ENCODE peak calls at places on chromosomes 3 and 15, in nine cellular contexts. Y is NB4, E is choroid plexus epithelial cell, S is endothelial cell, Z is RWPE1, D is chondrocyte, T is GM10248, Q is left ventricle myocardium inferior, L is A549. G is an unnamed sample.

GRCh38 chr3:53808496-53808895 is 37.7 kb downstream of the CHDH start:
- DNase-seq in Y (no peak), D (peak), E (no peak), L (no peak), T (no peak), Z (no peak), S (no peak), Q (no peak), G (no peak)

GRCh38 chr3:134937256-134938023 is 142.4 kb downstream of the EPHB1 start:
- DNase-seq in D (no peak), Q (no peak), T (no peak), Y (no peak), Z (no peak), L (no peak), E (no peak), S (no peak), G (no peak)

GRCh38 chr3:95217661-95218060 is 1154.8 kb downstream of the NSUN3 start:
- DNase-seq in D (no peak), S (no peak), Z (no peak), T (no peak), Q (no peak), Y (no peak), E (no peak), L (no peak), G (no peak)

GRCh38 chr15:48644827-48645557 is 517 bp downstream of the FBN1 start:
- DNase-seq in D (peak), T (peak), Q (peak), E (peak), S (peak), L (peak), Z (peak), Y (no peak), G (peak)

GRCh38 chr3:190427108-190427507 is 22.6 kb downstream of the TMEM207 start:
- DNase-seq in L (no peak), Q (no peak), Y (no peak), E (no peak), D (no peak), T (no peak), S (no peak), Z (no peak), G (no peak)

GRCh38 chr15:90037961-90038633 is 37.0 kb downstream of the ZNF710 start:
- DNase-seq in Y (peak), E (peak), T (peak), L (no peak), Z (no peak), Q (no peak), D (peak), S (no peak), G (peak)

GRCh38 chr3:42292009-42292408 is 26.0 kb upstream of the CCK start:
- DNase-seq in L (no peak), E (no peak), Z (no peak), D (no peak), Q (no peak), T (no peak), Y (no peak), S (no peak), G (no peak)

GRCh38 chr3:30340500-30340899 is 265.9 kb upstream of the TGFBR2 start:
- DNase-seq in D (no peak), T (no peak), Y (no peak), S (no peak), L (no peak), Q (no peak), Z (no peak), E (no peak), G (no peak)

GRCh38 chr15:74958908-74959642 is 2.5 kb upstream of the RPP25 start:
- DNase-seq in E (no peak), L (no peak), Y (no peak), Z (no peak), D (no peak), T (no peak), S (no peak), Q (no peak), G (no peak)

GRCh38 chr3:197022405-197023231 is 7.0 kb downstream of the MELTF start:
- DNase-seq in Y (no peak), L (no peak), T (peak), S (no peak), E (no peak), Z (no peak), D (no peak), Q (no peak), G (peak)

GRCh38 chr3:192259661-192260060 is 467.7 kb downstream of the FGF12 start:
- DNase-seq in T (no peak), Y (no peak), S (no peak), D (no peak), Q (no peak), E (no peak), L (no peak), Z (no peak), G (no peak)

GRCh38 chr3:150721285-150722130 is 17.8 kb upstream of the ERICH6 start:
- DNase-seq in Q (no peak), L (peak), T (peak), S (no peak), E (peak), Y (peak), D (no peak), Z (peak), G (peak)

GRCh38 chr3:81544385-81544784 is 217.1 kb downstream of the GBE1 start:
- DNase-seq in L (no peak), S (no peak), Z (no peak), T (no peak), Y (no peak), Q (no peak), E (no peak), D (no peak), G (peak)

GRCh38 chr3:42067324-42067723 is 23.8 kb upstream of the TRAK1 start:
- DNase-seq in Z (no peak), T (peak), Q (no peak), L (no peak), E (peak), Y (no peak), S (no peak), D (no peak), G (peak)

GRCh38 chr3:43080726-43081568 is 24.9 kb downstream of the POMGNT2 start:
- DNase-seq in Z (no peak), E (no peak), D (peak), Y (no peak), L (no peak), T (no peak), Q (no peak), S (no peak), G (no peak)

GRCh38 chr3:7506606-7507180 is 645.8 kb downstream of the GRM7 start:
- DNase-seq in D (no peak), S (no peak), E (no peak), T (no peak), Z (no peak), Q (no peak), Y (no peak), L (no peak), G (no peak)

GRCh38 chr3:7924228-7924627 is 577.4 kb upstream of the LMCD1 start:
- DNase-seq in Z (no peak), E (no peak), Q (no peak), D (no peak), S (no peak), T (no peak), Y (no peak), L (no peak), G (no peak)

GRCh38 chr15:85742186-85742751 is 52.5 kb downstream of the KLHL25 start:
- DNase-seq in L (no peak), Q (no peak), S (no peak), E (peak), D (no peak), Z (no peak), Y (peak), T (no peak), G (no peak)

GRCh38 chr15:74320358-74321247 is 46.8 kb downstream of the CYP11A1 start:
- DNase-seq in Y (peak), L (peak), D (no peak), T (peak), S (peak), Q (peak), E (peak), Z (peak), G (peak)

GRCh38 chr15:58355352-58355964 is 76.3 kb upstream of the LIPC start:
- DNase-seq in E (no peak), D (no peak), Y (no peak), T (no peak), Z (no peak), Q (no peak), S (no peak), L (no peak), G (peak)

GRCh38 chr3:184229424-184230080 is at the start of gene VWA5B2:
- DNase-seq in L (peak), E (peak), Q (peak), T (peak), S (peak), Z (peak), Y (peak), D (no peak), G (peak)
- TF ChIP-seq CTCF in L (no peak), E (no peak), Q (peak), T (no peak), S (peak), Z (peak), Y (no peak), D (peak), G (peak)

GRCh38 chr15:56281145-56281544 is 37.5 kb upstream of the RFX7 start:
- DNase-seq in Z (no peak), L (no peak), Q (no peak), Y (no peak), T (no peak), E (no peak), D (no peak), S (no peak), G (no peak)

GRCh38 chr15:56291741-56292140 is 48.1 kb upstream of the RFX7 start:
- DNase-seq in Y (no peak), E (no peak), T (no peak), Z (no peak), D (no peak), L (no peak), Q (no peak), S (no peak), G (no peak)

GRCh38 chr15:56286213-56286612 is 42.5 kb upstream of the RFX7 start:
- DNase-seq in Z (no peak), Y (peak), L (no peak), Q (no peak), D (no peak), T (no peak), E (no peak), S (no peak), G (no peak)
- TF ChIP-seq CTCF in Z (no peak), Y (peak), L (peak), Q (no peak), D (no peak), T (no peak), E (peak), S (peak), G (peak)

GRCh38 chr3:108891833-108892232 is 61.8 kb downstream of the GUCA1C start:
- DNase-seq in S (no peak), E (no peak), D (no peak), Q (no peak), T (no peak), Y (no peak), L (no peak), Z (no peak), G (no peak)
- TF ChIP-seq CTCF in S (no peak), E (no peak), D (no peak), Q (no peak), T (no peak), Y (no peak), L (no peak), Z (no peak), G (no peak)

DNA sequence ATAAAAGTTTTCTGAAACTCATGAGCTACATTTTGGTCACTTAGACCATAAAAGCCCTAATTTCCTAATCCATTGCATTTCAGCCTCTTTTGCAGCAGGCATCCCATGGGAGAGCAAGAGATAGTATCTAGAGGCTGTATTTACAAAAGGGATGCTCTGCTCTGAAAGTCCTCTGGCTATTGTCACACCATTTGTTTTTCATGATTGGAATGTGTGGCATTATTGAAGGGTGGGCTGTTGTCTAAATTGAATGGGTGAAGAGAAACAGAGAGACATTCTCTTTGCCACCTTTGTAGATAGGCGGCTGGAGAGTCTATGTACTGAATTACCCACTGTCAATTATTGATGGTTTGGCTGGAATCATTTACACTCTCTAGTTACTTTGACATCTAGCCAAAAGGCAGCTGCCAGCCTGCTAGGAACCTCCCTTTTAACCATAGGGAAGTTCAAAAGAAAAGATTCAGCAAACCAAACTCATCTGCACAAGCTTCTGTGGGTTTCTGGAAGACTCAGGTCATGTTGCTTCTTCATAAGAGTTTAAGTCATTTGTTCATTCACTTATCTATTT is 89.8 kb upstream of the RARB start:
- DNase-seq in L (no peak), T (no peak), E (no peak), Z (no peak), Y (no peak), Q (no peak), S (no peak), D (no peak), G (no peak)
- TF ChIP-seq CTCF in L (no peak), T (no peak), E (no peak), Z (no peak), Y (no peak), Q (no peak), S (no peak), D (no peak), G (no peak)

GRCh38 chr3:153669527-153669926 is 451.7 kb upstream of the ARHGEF26 start:
- DNase-seq in L (no peak), Z (no peak), Q (no peak), Y (no peak), T (no peak), S (no peak), E (no peak), D (no peak), G (no peak)
- TF ChIP-seq CTCF in L (no peak), Z (no peak), Q (no peak), Y (no peak), T (no peak), S (no peak), E (peak), D (peak), G (no peak)

DNA sequence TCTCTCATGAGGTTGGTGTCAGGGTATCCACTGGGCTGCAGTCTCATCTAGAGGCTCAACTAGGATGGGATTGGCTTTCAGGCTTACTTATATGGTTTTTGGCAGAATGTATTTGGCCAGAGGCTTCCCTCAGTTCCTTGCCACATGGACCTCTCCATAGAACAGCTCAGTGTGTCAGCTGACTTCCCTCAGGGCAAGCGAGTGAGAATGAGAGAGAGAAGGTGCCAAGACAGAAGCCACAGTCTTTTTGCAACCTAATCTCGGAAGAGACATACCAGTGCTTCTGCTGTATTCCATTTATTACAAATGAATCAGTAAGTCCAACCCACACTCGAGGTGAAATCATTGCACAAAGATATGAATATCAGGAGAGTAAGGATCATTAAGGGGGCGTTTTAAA is 129.2 kb downstream of the CCNL1 start:
- DNase-seq in L (no peak), E (no peak), T (no peak), S (no peak), D (no peak), Q (no peak), Z (no peak), Y (no peak), G (no peak)
- TF ChIP-seq CTCF in L (no peak), E (no peak), T (no peak), S (no peak), D (no peak), Q (no peak), Z (no peak), Y (no peak), G (no peak)

GRCh38 chr3:180601688-180602666 is at the start of gene TTC14:
- DNase-seq in T (peak), D (peak), S (peak), Z (peak), Q (peak), Y (peak), L (peak), E (peak), G (peak)
- TF ChIP-seq CTCF in T (peak), D (peak), S (no peak), Z (no peak), Q (no peak), Y (no peak), L (no peak), E (no peak), G (no peak)

GRCh38 chr15:77497942-77498361 is 77.3 kb downstream of the HMG20A start:
- DNase-seq in Z (no peak), E (peak), D (no peak), S (no peak), Y (no peak), L (no peak), T (no peak), Q (no peak), G (no peak)

GRCh38 chr15:77496710-77497107 is 76.0 kb downstream of the HMG20A start:
- DNase-seq in D (no peak), Y (peak), S (peak), Q (peak), L (peak), E (peak), Z (peak), T (peak), G (peak)

GRCh38 chr15:77499087-77499765 is 78.5 kb downstream of the HMG20A start:
- DNase-seq in Q (no peak), L (no peak), S (no peak), T (no peak), Z (no peak), D (no peak), Y (no peak), E (no peak), G (no peak)

GRCh38 chr15:77495806-77496589 is 75.3 kb downstream of the HMG20A start:
- DNase-seq in D (no peak), Q (peak), T (no peak), L (no peak), S (peak), E (peak), Z (no peak), Y (no peak), G (no peak)

GRCh38 chr15:77497108-77497737 is 76.5 kb downstream of the HMG20A start:
- DNase-seq in Q (peak), Z (no peak), S (no peak), Y (no peak), T (no peak), D (peak), L (no peak), E (peak), G (no peak)
- TF ChIP-seq CTCF in Q (peak), Z (peak), S (peak), Y (no peak), T (no peak), D (peak), L (peak), E (no peak), G (no peak)

GRCh38 chr3:46266598-46266997 is 24.3 kb downstream of the CCR3 start:
- DNase-seq in D (no peak), Y (no peak), L (no peak), Q (no peak), E (no peak), T (no peak), S (no peak), Z (no peak), G (no peak)
- TF ChIP-seq CTCF in D (no peak), Y (no peak), L (no peak), Q (no peak), E (no peak), T (no peak), S (no peak), Z (no peak), G (no peak)

G was measured in GM12865.